ENCODE peak calls at places on chromosomes 6 and 20, in six cellular contexts. One of them, this sample, is unnamed.

GRCh38 chr20:14284443-14284842 is 53.0 kb downstream of the FLRT3 start:
- DNase-seq in lower lobe of right lung: no peak
- DNase-seq in spleen: no peak
- DNase-seq in naive thymus-derived CD4-positive, alpha-beta T cell: no peak
- DNase-seq in fibroblast of mammary gland: no peak
- DNase-seq in GM12865: no peak
- DNase-seq in this sample: no peak

GRCh38 chr6:122800906-122801305 is 11.8 kb downstream of the SMPDL3A start:
- DNase-seq in lower lobe of right lung: no peak
- DNase-seq in spleen: no peak
- DNase-seq in naive thymus-derived CD4-positive, alpha-beta T cell: no peak
- DNase-seq in fibroblast of mammary gland: no peak
- DNase-seq in GM12865: no peak
- DNase-seq in this sample: no peak

GRCh38 chr6:81886157-81886556 is 133.7 kb upstream of the TENT5A start:
- DNase-seq in lower lobe of right lung: no peak
- DNase-seq in spleen: no peak
- DNase-seq in naive thymus-derived CD4-positive, alpha-beta T cell: no peak
- DNase-seq in fibroblast of mammary gland: no peak
- DNase-seq in GM12865: no peak
- DNase-seq in this sample: no peak

GRCh38 chr6:41733707-41734665 is 1.4 kb downstream of the TFEB start:
- DNase-seq in lower lobe of right lung: peak; percentile 86
- DNase-seq in spleen: peak; percentile 98
- DNase-seq in naive thymus-derived CD4-positive, alpha-beta T cell: peak; percentile 52
- DNase-seq in fibroblast of mammary gland: peak; percentile 57
- DNase-seq in GM12865: peak; percentile 94
- DNase-seq in this sample: peak; percentile 18

GRCh38 chr20:9241232-9241692 is 172.4 kb downstream of the PLCB4 start:
- DNase-seq in lower lobe of right lung: no peak
- DNase-seq in spleen: no peak
- DNase-seq in naive thymus-derived CD4-positive, alpha-beta T cell: no peak
- DNase-seq in fibroblast of mammary gland: peak; percentile 82
- DNase-seq in GM12865: no peak
- DNase-seq in this sample: no peak

GRCh38 chr20:18913701-18914100 is 100.1 kb downstream of the SCP2D1 start:
- DNase-seq in lower lobe of right lung: no peak
- DNase-seq in spleen: no peak
- DNase-seq in naive thymus-derived CD4-positive, alpha-beta T cell: no peak
- DNase-seq in fibroblast of mammary gland: no peak
- DNase-seq in GM12865: no peak
- DNase-seq in this sample: no peak

GRCh38 chr6:158910484-158911075 is 89.4 kb downstream of the RSPH3 start:
- DNase-seq in lower lobe of right lung: no peak
- DNase-seq in spleen: no peak
- DNase-seq in naive thymus-derived CD4-positive, alpha-beta T cell: no peak
- DNase-seq in fibroblast of mammary gland: no peak
- DNase-seq in GM12865: peak; percentile 68
- DNase-seq in this sample: no peak

GRCh38 chr20:50980071-50980681 is 21.6 kb downstream of the MOCS3 start:
- DNase-seq in lower lobe of right lung: no peak
- DNase-seq in spleen: no peak
- DNase-seq in naive thymus-derived CD4-positive, alpha-beta T cell: no peak
- DNase-seq in fibroblast of mammary gland: peak; percentile 99
- DNase-seq in GM12865: no peak
- DNase-seq in this sample: no peak

DNA sequence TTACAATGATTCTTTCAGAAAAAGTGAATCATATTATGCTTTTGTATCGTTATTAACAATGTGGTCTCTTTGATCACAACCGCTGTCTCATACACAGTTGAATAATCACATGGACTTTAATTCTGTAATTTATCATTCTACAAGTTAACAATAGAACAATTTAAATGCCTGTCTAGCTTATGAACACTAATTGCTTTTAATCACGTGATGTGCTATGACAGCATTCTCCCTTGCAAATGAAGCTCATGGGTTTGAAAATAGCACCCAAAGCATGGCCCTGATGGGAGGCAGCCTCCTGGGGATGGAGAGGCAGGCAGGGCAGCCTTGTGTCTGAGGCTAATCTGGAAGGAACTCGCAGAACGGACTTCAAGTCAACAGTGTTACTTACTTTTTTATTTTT is 233.7 kb upstream of the SYNDIG1 start:
- DNase-seq in lower lobe of right lung: no peak
- DNase-seq in spleen: no peak
- DNase-seq in naive thymus-derived CD4-positive, alpha-beta T cell: no peak
- DNase-seq in fibroblast of mammary gland: no peak
- DNase-seq in GM12865: no peak
- DNase-seq in this sample: no peak
- H3K4me3 ChIP-seq in lower lobe of right lung: no peak overlapping the region
- H3K4me3 ChIP-seq in spleen: no peak overlapping the region
- H3K4me3 ChIP-seq in naive thymus-derived CD4-positive, alpha-beta T cell: no peak overlapping the region
- H3K4me3 ChIP-seq in fibroblast of mammary gland: no peak overlapping the region
- H3K4me3 ChIP-seq in GM12865: no peak overlapping the region
- H3K4me3 ChIP-seq in this sample: no peak overlapping the region

GRCh38 chr20:835220-836045 is 1.9 kb downstream of the FAM110A start:
- DNase-seq in lower lobe of right lung: no peak
- DNase-seq in spleen: peak; percentile 86
- DNase-seq in naive thymus-derived CD4-positive, alpha-beta T cell: no peak
- DNase-seq in fibroblast of mammary gland: no peak
- DNase-seq in GM12865: no peak
- DNase-seq in this sample: no peak
- H3K4me3 ChIP-seq in lower lobe of right lung: peak overlapping the region; percentile 98
- H3K4me3 ChIP-seq in spleen: no peak overlapping the region
- H3K4me3 ChIP-seq in naive thymus-derived CD4-positive, alpha-beta T cell: peak overlapping the region; percentile 20
- H3K4me3 ChIP-seq in fibroblast of mammary gland: no peak overlapping the region
- H3K4me3 ChIP-seq in GM12865: no peak overlapping the region
- H3K4me3 ChIP-seq in this sample: no peak overlapping the region

GRCh38 chr20:44245977-44246376 is 1.1 kb upstream of the GDAP1L1 start:
- DNase-seq in lower lobe of right lung: no peak
- DNase-seq in spleen: no peak
- DNase-seq in naive thymus-derived CD4-positive, alpha-beta T cell: no peak
- DNase-seq in fibroblast of mammary gland: no peak
- DNase-seq in GM12865: no peak
- DNase-seq in this sample: no peak

GRCh38 chr20:44247131-44247571 is at the start of gene GDAP1L1:
- DNase-seq in lower lobe of right lung: no peak
- DNase-seq in spleen: no peak
- DNase-seq in naive thymus-derived CD4-positive, alpha-beta T cell: no peak
- DNase-seq in fibroblast of mammary gland: no peak
- DNase-seq in GM12865: no peak
- DNase-seq in this sample: no peak

GRCh38 chr20:44251284-44251683 is 4.2 kb downstream of the GDAP1L1 start:
- DNase-seq in lower lobe of right lung: no peak
- DNase-seq in spleen: no peak
- DNase-seq in naive thymus-derived CD4-positive, alpha-beta T cell: no peak
- DNase-seq in fibroblast of mammary gland: no peak
- DNase-seq in GM12865: no peak
- DNase-seq in this sample: no peak

GRCh38 chr20:44248420-44248759 is 1.3 kb downstream of the GDAP1L1 start:
- DNase-seq in lower lobe of right lung: no peak
- DNase-seq in spleen: no peak
- DNase-seq in naive thymus-derived CD4-positive, alpha-beta T cell: no peak
- DNase-seq in fibroblast of mammary gland: no peak
- DNase-seq in GM12865: no peak
- DNase-seq in this sample: no peak

GRCh38 chr20:44247676-44248419 is 740 bp downstream of the GDAP1L1 start:
- DNase-seq in lower lobe of right lung: no peak
- DNase-seq in spleen: no peak
- DNase-seq in naive thymus-derived CD4-positive, alpha-beta T cell: no peak
- DNase-seq in fibroblast of mammary gland: peak; percentile 22
- DNase-seq in GM12865: peak; percentile 24
- DNase-seq in this sample: peak; percentile 28
- H3K4me3 ChIP-seq in lower lobe of right lung: no peak overlapping the region
- H3K4me3 ChIP-seq in spleen: no peak overlapping the region
- H3K4me3 ChIP-seq in naive thymus-derived CD4-positive, alpha-beta T cell: no peak overlapping the region
- H3K4me3 ChIP-seq in fibroblast of mammary gland: no peak overlapping the region
- H3K4me3 ChIP-seq in GM12865: no peak overlapping the region
- H3K4me3 ChIP-seq in this sample: no peak overlapping the region

DNA sequence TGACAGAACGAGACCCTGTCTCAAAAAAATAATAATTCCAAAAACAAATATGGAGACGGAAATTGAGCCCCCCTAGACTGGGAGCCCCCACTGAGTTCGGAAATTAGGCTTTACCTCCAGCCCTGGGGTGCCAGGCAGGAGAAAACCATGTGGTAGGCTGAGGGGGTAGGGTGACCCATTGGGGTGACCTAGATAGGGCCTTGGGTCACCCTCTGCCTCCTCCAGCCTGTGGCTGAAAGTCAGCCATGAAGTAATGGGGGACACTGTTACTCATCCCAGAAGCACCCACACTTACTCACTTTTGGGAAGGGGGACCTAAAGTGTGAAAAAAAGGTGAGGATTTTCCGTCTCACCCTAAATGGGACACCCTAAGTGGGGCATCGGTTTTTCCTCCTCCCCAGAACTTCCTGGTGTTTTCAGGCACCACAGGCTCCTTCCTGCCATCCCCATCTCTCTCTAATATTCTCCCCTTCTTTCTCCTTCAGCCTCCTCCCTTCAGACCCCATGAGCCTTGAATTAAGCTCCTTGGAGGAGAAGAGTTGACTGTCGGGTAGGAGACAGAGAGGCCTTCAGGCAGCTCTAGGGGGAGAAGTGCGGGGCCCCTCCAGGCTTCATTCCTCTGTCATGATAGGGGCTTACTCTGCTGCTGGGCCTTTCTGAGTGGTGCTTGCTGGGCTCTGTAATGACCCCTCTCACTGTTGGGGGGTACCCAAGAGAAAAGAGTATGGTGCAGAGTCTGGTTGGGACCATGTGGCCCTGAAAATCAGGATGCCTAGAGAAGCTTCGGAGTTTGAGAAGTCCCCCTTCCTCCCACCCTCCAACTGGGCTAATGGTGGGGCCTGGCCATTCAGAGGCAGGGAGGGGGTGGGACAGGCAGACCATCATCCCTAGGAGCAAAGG is 2.4 kb downstream of the LTB start:
- DNase-seq in lower lobe of right lung: no peak
- DNase-seq in spleen: no peak
- DNase-seq in naive thymus-derived CD4-positive, alpha-beta T cell: no peak
- DNase-seq in fibroblast of mammary gland: no peak
- DNase-seq in GM12865: no peak
- DNase-seq in this sample: no peak
- H3K4me3 ChIP-seq in lower lobe of right lung: peak overlapping the region; percentile 79
- H3K4me3 ChIP-seq in spleen: peak overlapping the region; percentile 83
- H3K4me3 ChIP-seq in naive thymus-derived CD4-positive, alpha-beta T cell: peak overlapping the region; percentile 97
- H3K4me3 ChIP-seq in fibroblast of mammary gland: no peak overlapping the region
- H3K4me3 ChIP-seq in GM12865: peak overlapping the region; percentile 84
- H3K4me3 ChIP-seq in this sample: no peak overlapping the region

DNA sequence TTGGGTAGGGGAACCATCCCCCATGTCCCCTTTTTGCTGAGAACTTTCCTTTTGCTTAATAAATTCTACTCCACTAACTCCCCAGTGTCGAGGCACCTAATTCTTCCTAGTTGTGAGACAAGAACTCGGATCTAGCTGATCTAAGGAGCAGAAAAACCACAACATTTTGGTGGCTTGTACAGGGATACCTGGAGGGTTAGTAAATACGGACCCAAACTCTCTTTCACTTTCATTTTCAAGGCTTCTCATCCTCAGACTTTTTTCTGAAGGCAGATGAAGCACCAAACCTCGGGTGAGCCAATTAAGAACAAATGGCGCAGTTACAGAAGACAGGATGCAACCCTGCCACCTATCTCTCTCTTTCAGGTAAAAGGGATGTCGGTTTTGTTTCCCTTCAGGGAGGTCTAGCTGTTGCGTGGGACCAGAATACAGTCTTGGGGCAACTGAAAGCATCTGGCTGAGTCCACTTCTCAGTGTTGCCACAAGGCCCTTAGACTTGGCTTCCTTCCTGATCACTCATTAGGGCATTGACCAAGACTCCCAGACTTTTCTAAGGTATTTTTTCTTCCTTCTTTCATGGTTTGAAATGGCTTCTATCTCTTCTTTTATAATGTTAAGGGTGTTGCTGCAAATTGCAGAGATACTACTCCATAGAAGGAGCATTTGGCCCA is 11.1 kb upstream of the HTR1B start:
- DNase-seq in lower lobe of right lung: no peak
- DNase-seq in spleen: no peak
- DNase-seq in naive thymus-derived CD4-positive, alpha-beta T cell: no peak
- DNase-seq in fibroblast of mammary gland: no peak
- DNase-seq in GM12865: peak; percentile 32
- DNase-seq in this sample: peak; percentile 37
- H3K4me3 ChIP-seq in lower lobe of right lung: no peak overlapping the region
- H3K4me3 ChIP-seq in spleen: no peak overlapping the region
- H3K4me3 ChIP-seq in naive thymus-derived CD4-positive, alpha-beta T cell: no peak overlapping the region
- H3K4me3 ChIP-seq in fibroblast of mammary gland: no peak overlapping the region
- H3K4me3 ChIP-seq in GM12865: peak overlapping the region; percentile 6
- H3K4me3 ChIP-seq in this sample: no peak overlapping the region

DNA sequence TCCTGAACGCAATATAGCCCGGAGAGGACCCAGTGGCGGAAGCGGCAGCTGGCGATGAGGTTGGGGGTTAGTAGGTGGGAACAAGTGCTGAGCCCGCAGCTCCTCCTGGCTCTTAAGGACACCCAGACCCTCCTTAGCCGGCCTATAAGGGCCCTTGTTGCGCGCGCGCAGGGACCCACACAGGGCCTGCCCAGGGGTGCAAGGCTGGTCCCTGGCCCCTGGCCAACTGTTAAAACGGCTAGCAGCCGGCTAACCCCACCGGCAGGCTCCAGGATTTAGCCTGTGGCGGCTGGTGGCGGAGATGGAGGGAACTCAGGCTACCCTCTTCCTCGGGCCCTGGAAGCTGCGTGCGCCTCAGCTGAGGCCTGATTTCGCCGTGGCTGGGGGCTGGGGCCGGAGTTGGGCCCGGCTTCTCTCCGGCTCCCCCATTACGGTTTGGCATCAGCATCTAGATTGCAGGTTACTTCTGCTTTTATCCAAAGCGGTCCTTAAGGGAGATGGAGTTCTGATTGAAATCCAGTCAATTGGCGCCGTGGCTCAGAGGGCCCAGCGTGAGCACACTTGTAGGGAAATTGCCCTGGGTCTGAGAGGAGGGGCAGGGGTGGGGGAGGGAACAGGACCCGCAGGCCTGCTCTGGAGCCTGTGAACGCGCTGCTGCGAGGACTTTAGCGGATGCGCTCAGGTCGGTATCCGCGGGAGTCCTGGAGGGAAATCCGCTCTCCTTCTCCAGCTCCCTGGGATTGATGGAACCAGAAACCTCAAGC is 37.0 kb upstream of the CCDC167 start:
- DNase-seq in lower lobe of right lung: no peak
- DNase-seq in spleen: no peak
- DNase-seq in naive thymus-derived CD4-positive, alpha-beta T cell: no peak
- DNase-seq in fibroblast of mammary gland: no peak
- DNase-seq in GM12865: no peak
- DNase-seq in this sample: no peak
- H3K4me3 ChIP-seq in lower lobe of right lung: peak overlapping the region; percentile 38
- H3K4me3 ChIP-seq in spleen: peak overlapping the region; percentile 42
- H3K4me3 ChIP-seq in naive thymus-derived CD4-positive, alpha-beta T cell: peak overlapping the region; percentile 59
- H3K4me3 ChIP-seq in fibroblast of mammary gland: no peak overlapping the region
- H3K4me3 ChIP-seq in GM12865: no peak overlapping the region
- H3K4me3 ChIP-seq in this sample: no peak overlapping the region

GRCh38 chr20:37298190-37298939 is 8.9 kb downstream of the MANBAL start:
- DNase-seq in lower lobe of right lung: no peak
- DNase-seq in spleen: no peak
- DNase-seq in naive thymus-derived CD4-positive, alpha-beta T cell: no peak
- DNase-seq in fibroblast of mammary gland: peak; percentile 83
- DNase-seq in GM12865: peak; percentile 62
- DNase-seq in this sample: no peak
- H3K4me3 ChIP-seq in lower lobe of right lung: no peak overlapping the region
- H3K4me3 ChIP-seq in spleen: no peak overlapping the region
- H3K4me3 ChIP-seq in naive thymus-derived CD4-positive, alpha-beta T cell: no peak overlapping the region
- H3K4me3 ChIP-seq in fibroblast of mammary gland: no peak overlapping the region
- H3K4me3 ChIP-seq in GM12865: no peak overlapping the region
- H3K4me3 ChIP-seq in this sample: no peak overlapping the region